ENCODE peak calls at places on chromosomes 4 and X, in four cellular contexts. J, W, H and O are unnamed samples.

GRCh38 chr4:159639924-159640323 is 537.0 kb downstream of the RAPGEF2 start:
- DNase-seq in J (no peak), H (no peak), W (peak), O (no peak)

GRCh38 chr4:74114234-74114633 is 15.2 kb upstream of the CXCL2 start:
- DNase-seq in W (peak), J (no peak), H (no peak), O (no peak)

GRCh38 chrX:20829665-20830481 is 544.3 kb upstream of the CNKSR2 start:
- DNase-seq in J (no peak), W (peak), H (no peak), O (no peak)

GRCh38 chrX:130575831-130576404 is 174.1 kb downstream of the RBMX2 start:
- DNase-seq in H (peak), W (peak), J (peak), O (peak)

GRCh38 chr4:72997409-72997808 is 72.1 kb downstream of the COX18 start:
- DNase-seq in J (no peak), W (peak), H (no peak), O (no peak)

GRCh38 chrX:132071260-132071659 is 48.2 kb downstream of the STK26 start:
- DNase-seq in J (no peak), W (peak), H (no peak), O (no peak)

GRCh38 chr4:75634281-75634680 is 4.0 kb upstream of the CDKL2 start:
- DNase-seq in W (no peak), H (no peak), J (no peak), O (no peak)

GRCh38 chr4:7347981-7348380 is 86.7 kb downstream of the PSAPL1 start:
- DNase-seq in J (no peak), W (no peak), H (no peak), O (no peak)

GRCh38 chr4:95637047-95637600 is 88.4 kb upstream of the UNC5C start:
- DNase-seq in W (peak), J (no peak), H (no peak), O (no peak)

GRCh38 chr4:88008624-88009235 is 1.3 kb downstream of the PKD2 start:
- DNase-seq in H (no peak), W (no peak), J (no peak), O (no peak)

GRCh38 chrX:34849371-34849770 is 93.2 kb upstream of the FAM47B start:
- DNase-seq in W (peak), J (no peak), H (no peak), O (no peak)

GRCh38 chr4:6278801-6279197 is 9.1 kb downstream of the WFS1 start:
- DNase-seq in J (peak), W (no peak), H (peak), O (peak)

GRCh38 chr4:123564758-123565346 is 168.3 kb downstream of the SPRY1 start:
- DNase-seq in J (no peak), H (no peak), W (peak), O (peak)

GRCh38 chr4:1570291-1571164 is 113.6 kb downstream of the FAM53A start:
- DNase-seq in W (no peak), J (no peak), H (no peak), O (no peak)

GRCh38 chrX:24561121-24561520 is 86.0 kb downstream of the PCYT1B start:
- DNase-seq in H (no peak), J (no peak), W (peak), O (no peak)

GRCh38 chr4:3481113-3481531 is 18.0 kb downstream of the DOK7 start:
- DNase-seq in W (no peak), J (no peak), H (no peak), O (no peak)

GRCh38 chr4:53885668-53886067 is 178.7 kb downstream of the CHIC2 start:
- DNase-seq in W (no peak), J (no peak), H (peak), O (peak)

GRCh38 chrX:115260330-115260729 is 26.4 kb upstream of the LRCH2 start:
- DNase-seq in W (peak), J (no peak), H (no peak), O (no peak)

GRCh38 chr4:95869961-95870500 is 30.1 kb downstream of the PDHA2 start:
- DNase-seq in J (no peak), H (no peak), W (peak), O (no peak)

GRCh38 chr4:103375278-103375677 is 177.1 kb upstream of the CENPE start:
- DNase-seq in H (no peak), J (no peak), W (peak), O (no peak)

GRCh38 chrX:45714864-45715263 is 514.2 kb upstream of the DIPK2B start:
- DNase-seq in J (no peak), H (no peak), W (peak), O (peak)

GRCh38 chr4:3485011-3485881 is 22.1 kb downstream of the DOK7 start:
- DNase-seq in J (no peak), W (no peak), H (no peak), O (no peak)

GRCh38 chr4:169099775-169100180 is 89.7 kb upstream of the CBR4 start:
- DNase-seq in H (no peak), W (no peak), J (no peak), O (no peak)

GRCh38 chr4:8293131-8293975 is 23.8 kb downstream of the HTRA3 start:
- DNase-seq in H (peak), W (no peak), J (peak), O (no peak)

GRCh38 chr4:98193459-98194105 is 50.3 kb upstream of the STPG2 start:
- DNase-seq in J (no peak), W (peak), H (no peak), O (no peak)

GRCh38 chr4:98204236-98204553 is 57.0 kb upstream of the RAP1GDS1 start:
- DNase-seq in J (no peak), H (no peak), W (no peak), O (no peak)

GRCh38 chr4:98203406-98204235 is 57.6 kb upstream of the RAP1GDS1 start:
- DNase-seq in W (no peak), J (no peak), H (no peak), O (no peak)

GRCh38 chr4:98199247-98199646 is 56.0 kb upstream of the STPG2 start:
- DNase-seq in W (no peak), J (no peak), H (peak), O (peak)
- TF ChIP-seq CTCF in W (no peak), J (no peak), H (peak), O (peak)

GRCh38 chr4:152935138-152935537 is 985 bp upstream of the FHDC1 start:
- DNase-seq in W (peak), J (no peak), H (no peak), O (no peak)
- H3K4me3 ChIP-seq in W (no peak), J (no peak), H (no peak), O (no peak)

GRCh38 chrX:129462707-129463106 is 60.6 kb downstream of the SMARCA1 start:
- DNase-seq in J (no peak), W (no peak), H (no peak), O (no peak)
- TF ChIP-seq CTCF in J (no peak), W (no peak), H (no peak), O (no peak)

GRCh38 chr4:110087116-110087708 is 111.2 kb downstream of the ELOVL6 start:
- DNase-seq in W (peak), J (no peak), H (no peak), O (no peak)

GRCh38 chr4:110096406-110096805 is 102.0 kb downstream of the ELOVL6 start:
- DNase-seq in J (no peak), W (no peak), H (no peak), O (no peak)

GRCh38 chr4:110092646-110093045 is 105.8 kb downstream of the ELOVL6 start:
- DNase-seq in J (no peak), W (no peak), H (no peak), O (no peak)

GRCh38 chr4:110088670-110089069 is 109.7 kb downstream of the ELOVL6 start:
- DNase-seq in W (peak), H (no peak), J (no peak), O (no peak)

GRCh38 chr4:110091426-110091825 is 107.0 kb downstream of the ELOVL6 start:
- DNase-seq in H (no peak), J (no peak), W (peak), O (no peak)
- H3K4me3 ChIP-seq in H (no peak), J (no peak), W (no peak), O (no peak)

GRCh38 chrX:140701480-140701879 is 8.1 kb upstream of the LINC00632 start:
- DNase-seq in H (no peak), J (no peak), W (peak), O (no peak)
- TF ChIP-seq CTCF in H (peak), J (no peak), W (no peak), O (no peak)

DNA sequence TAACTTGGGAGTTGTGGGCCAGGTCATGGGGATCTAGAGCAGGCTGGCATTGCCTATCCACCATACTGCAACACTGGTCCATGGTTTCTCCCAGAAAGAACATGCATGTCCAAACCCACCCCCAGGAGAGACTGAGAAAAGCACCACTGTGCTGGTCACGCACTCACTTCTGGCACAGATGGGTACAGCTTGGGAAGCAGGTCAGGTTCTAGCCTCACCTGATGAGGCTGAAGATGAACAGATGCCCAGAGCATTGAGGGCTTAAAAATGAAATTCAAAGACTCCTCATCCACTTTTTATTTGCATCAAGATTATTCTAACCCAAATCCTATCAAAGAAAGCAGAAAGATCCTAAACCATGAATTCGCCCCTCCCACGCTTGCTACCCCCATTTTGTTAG is 125.9 kb upstream of the RAI2 start:
- DNase-seq in J (no peak), H (no peak), W (no peak), O (no peak)
- H3K4me3 ChIP-seq in J (no peak), H (no peak), W (no peak), O (no peak)

GRCh38 chr4:10581022-10581421 is 103.5 kb downstream of the CLNK start:
- DNase-seq in W (peak), J (no peak), H (no peak), O (no peak)
- TF ChIP-seq CTCF in W (no peak), J (no peak), H (no peak), O (no peak)

DNA sequence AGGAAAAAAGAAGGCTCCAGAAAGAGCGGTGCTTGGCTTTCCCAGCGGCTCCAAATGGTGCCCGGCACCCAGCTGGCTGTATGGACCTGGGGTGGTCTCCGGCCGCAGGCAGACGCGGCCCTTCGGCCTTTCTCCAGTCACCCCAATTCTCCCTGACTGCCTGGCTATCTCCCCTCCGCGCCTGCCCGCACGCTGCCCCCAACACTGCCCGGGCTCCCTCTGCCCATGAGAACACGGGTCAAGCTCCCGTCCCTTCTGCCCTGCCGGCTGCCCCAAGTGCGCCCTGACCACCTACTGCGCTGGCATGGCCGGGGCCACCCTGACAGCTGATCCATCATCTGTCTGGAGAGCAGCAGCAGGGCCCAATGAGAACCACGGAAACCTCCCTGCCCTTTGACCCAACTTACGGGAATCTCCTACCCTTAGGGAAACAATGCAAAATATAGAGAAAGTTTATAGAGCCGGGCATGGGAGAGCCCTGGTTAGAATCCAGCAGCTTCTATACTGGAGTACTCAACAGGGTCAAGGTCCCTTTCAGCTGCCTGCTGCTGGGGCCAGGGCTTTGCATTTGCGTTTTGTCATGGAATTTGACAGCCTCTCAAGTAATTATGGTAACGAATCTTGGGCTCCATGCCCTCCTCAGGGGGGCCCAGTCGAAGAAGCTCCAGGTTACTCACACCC is 1.2 kb upstream of the FAM3A start:
- DNase-seq in H (no peak), J (peak), W (no peak), O (no peak)
- H3K4me3 ChIP-seq in H (peak), J (peak), W (no peak), O (peak)

GRCh38 chrX:51494409-51494808 is 2.0 kb downstream of the NUDT11 start:
- DNase-seq in J (no peak), H (no peak), W (no peak), O (no peak)
- TF ChIP-seq CTCF in J (no peak), H (no peak), W (no peak), O (no peak)

DNA sequence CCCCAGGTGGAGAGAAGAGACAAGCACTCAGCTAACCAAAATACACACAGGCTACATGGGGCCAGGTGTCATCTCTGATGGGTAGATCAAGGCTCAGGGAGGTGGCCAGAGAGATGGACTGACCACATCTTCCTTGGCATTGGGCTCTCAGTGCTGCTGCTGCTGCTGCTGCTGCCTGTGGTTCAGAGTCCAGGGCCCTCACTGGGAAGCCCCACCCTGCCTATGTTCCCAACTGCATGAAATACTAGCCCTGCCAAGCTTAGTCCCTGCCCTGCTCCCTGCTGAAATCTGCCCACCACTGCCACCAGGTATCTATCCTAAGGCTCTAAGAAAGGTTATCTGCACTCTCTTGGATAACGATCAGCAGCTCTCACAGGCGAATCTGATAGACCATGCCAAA is 118.7 kb downstream of the EFHC2 start:
- DNase-seq in J (no peak), H (no peak), W (no peak), O (no peak)
- H3K4me3 ChIP-seq in J (no peak), H (no peak), W (no peak), O (no peak)